ENCODE peak calls at places on chromosomes 4 and X, in ten cellular contexts. A, M, W, G, Y, B, O, R, H and E are unnamed samples.

GRCh38 chr4:56976283-56976877 is 1.0 kb downstream of the NOA1 start:
- DNase-seq in A (peak; percentile 11), M (no peak), W (peak; percentile 20), G (no peak), Y (no peak), B (no peak), O (peak; percentile 26), R (no peak), H (no peak), E (peak; percentile 13)

GRCh38 chr4:3523146-3523627 is 9.0 kb downstream of the LRPAP1 start:
- DNase-seq in A (no peak), M (no peak), W (no peak), G (no peak), Y (no peak), B (no peak), O (no peak), R (no peak), H (peak; percentile 2), E (no peak)

GRCh38 chrX:6015423-6015822 is 213.2 kb downstream of the NLGN4X start:
- DNase-seq in A (no peak), M (no peak), W (no peak), G (no peak), Y (no peak), B (no peak), O (no peak), R (no peak), H (no peak), E (no peak)

GRCh38 chr4:26999689-27000088 is 139.0 kb downstream of the STIM2 start:
- DNase-seq in A (no peak), M (no peak), W (no peak), G (no peak), Y (no peak), B (no peak), O (no peak), R (no peak), H (no peak), E (no peak)

GRCh38 chrX:154595559-154595958 is 10.6 kb downstream of the CTAG1A start:
- DNase-seq in A (no peak), M (no peak), W (no peak), G (no peak), Y (no peak), B (no peak), O (no peak), R (no peak), H (no peak), E (no peak)

GRCh38 chr4:17494258-17494657 is 17.6 kb downstream of the QDPR start:
- DNase-seq in A (peak; percentile 71), M (no peak), W (peak; percentile 57), G (no peak), Y (no peak), B (no peak), O (no peak), R (no peak), H (no peak), E (peak; percentile 71)

GRCh38 chrX:124117325-124117724 is 155.8 kb downstream of the STAG2 start:
- DNase-seq in A (no peak), M (no peak), W (no peak), G (no peak), Y (no peak), B (no peak), O (no peak), R (no peak), H (no peak), E (no peak)

GRCh38 chr4:39166670-39167069 is 15.7 kb upstream of the WDR19 start:
- DNase-seq in A (no peak), M (no peak), W (no peak), G (no peak), Y (no peak), B (no peak), O (no peak), R (no peak), H (no peak), E (no peak)

DNA sequence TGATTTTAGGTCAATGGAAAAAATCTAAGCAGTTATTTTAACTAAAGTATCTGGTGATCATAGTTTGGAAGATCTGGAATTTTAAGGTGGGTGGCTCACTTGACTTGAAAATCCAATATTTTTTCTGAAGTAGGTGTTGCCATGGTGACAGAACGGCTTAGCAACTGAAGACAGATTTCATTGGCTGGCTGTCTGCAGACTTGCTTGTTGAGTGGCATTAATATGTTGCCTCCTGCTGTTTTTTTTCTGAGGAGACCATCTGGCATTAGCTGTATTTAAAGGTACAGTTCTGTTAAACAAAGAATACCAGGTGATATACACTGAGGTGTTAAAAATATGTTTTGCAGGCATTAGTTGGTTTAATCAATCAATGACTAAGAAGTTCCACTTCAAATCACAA is 19.8 kb downstream of the CPE start:
- DNase-seq in A (peak; percentile 97), M (no peak), W (peak; percentile 20), G (peak; percentile 12), Y (no peak), B (peak; percentile 35), O (peak; percentile 67), R (no peak), H (no peak), E (peak; percentile 21)
- H3K4me3 ChIP-seq in A (no peak overlapping the region), M (no peak overlapping the region), W (no peak overlapping the region), G (no peak overlapping the region), Y (no peak overlapping the region), B (no peak overlapping the region), O (no peak overlapping the region), R (no peak overlapping the region), H (no peak overlapping the region), E (no peak overlapping the region)

GRCh38 chr4:6442555-6442954 is 29.9 kb downstream of the PPP2R2C start:
- DNase-seq in A (no peak), M (no peak), W (no peak), G (no peak), Y (no peak), B (no peak), O (no peak), R (no peak), H (no peak), E (no peak)

GRCh38 chr4:6440506-6441201 is 31.8 kb downstream of the PPP2R2C start:
- DNase-seq in A (no peak), M (no peak), W (no peak), G (no peak), Y (no peak), B (no peak), O (no peak), R (no peak), H (no peak), E (no peak)

GRCh38 chr4:6441758-6442157 is 30.7 kb downstream of the PPP2R2C start:
- DNase-seq in A (no peak), M (no peak), W (no peak), G (no peak), Y (no peak), B (no peak), O (no peak), R (no peak), H (no peak), E (no peak)

GRCh38 chr4:6439120-6439757 is 33.2 kb downstream of the PPP2R2C start:
- DNase-seq in A (no peak), M (no peak), W (no peak), G (no peak), Y (no peak), B (no peak), O (no peak), R (no peak), H (no peak), E (no peak)

DNA sequence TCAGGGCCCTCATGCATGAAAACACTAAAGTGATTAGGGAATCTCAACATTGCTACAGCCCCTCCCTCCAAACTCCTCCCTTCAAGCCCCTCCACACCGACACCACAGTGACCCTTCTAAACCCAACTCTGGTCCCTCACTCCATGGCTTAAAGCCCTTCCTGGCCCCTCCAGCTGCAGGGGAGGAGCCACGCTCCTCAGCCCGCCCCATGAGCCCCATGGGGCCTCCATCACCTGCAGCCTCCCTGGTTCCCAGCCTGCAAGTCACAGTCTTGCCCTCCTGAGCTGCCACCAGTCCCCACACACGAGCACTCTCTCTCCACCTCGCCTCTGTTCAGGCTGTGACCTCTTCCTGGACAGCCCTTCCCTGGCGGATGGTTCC is 31.2 kb downstream of the PPP2R2C start:
- DNase-seq in A (no peak), M (no peak), W (no peak), G (no peak), Y (no peak), B (no peak), O (no peak), R (no peak), H (no peak), E (no peak)
- TF ChIP-seq CTCF in A (no peak), M (no peak), W (no peak), G (no peak), Y (no peak), B (no peak), O (no peak), R (no peak), H (no peak), E (no peak)

DNA sequence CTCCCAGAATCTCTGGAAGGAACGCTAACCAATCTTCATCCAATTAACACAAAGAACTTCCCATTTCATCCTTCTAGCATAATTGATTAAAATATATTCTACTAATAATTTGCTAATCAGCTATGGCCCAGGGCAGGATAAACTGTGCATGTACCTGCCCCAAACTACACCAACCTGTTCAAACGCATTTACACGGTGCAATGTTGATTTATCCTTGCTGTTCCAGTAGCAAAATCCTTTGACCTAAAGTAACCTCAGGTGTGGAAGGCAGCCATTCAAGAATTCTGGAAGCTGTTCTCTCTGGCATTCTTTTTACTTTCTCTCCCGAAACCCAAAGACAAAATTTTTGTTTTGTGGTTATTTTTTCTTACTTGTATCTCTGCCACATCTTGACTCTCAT is 309.4 kb downstream of the ZNF674 start:
- DNase-seq in A (no peak), M (no peak), W (no peak), G (no peak), Y (no peak), B (no peak), O (no peak), R (no peak), H (no peak), E (peak; percentile 15)
- H3K4me3 ChIP-seq in A (no peak overlapping the region), M (no peak overlapping the region), W (no peak overlapping the region), G (no peak overlapping the region), Y (no peak overlapping the region), B (no peak overlapping the region), O (no peak overlapping the region), R (no peak overlapping the region), H (no peak overlapping the region), E (no peak overlapping the region)

GRCh38 chr4:2006956-2007653 is 1.7 kb downstream of the NELFA start:
- DNase-seq in A (no peak), M (no peak), W (no peak), G (no peak), Y (no peak), B (no peak), O (no peak), R (no peak), H (no peak), E (no peak)

GRCh38 chr4:2007804-2008670 is 737 bp downstream of the NELFA start:
- DNase-seq in A (peak; percentile 17), M (no peak), W (peak; percentile 71), G (no peak), Y (no peak), B (peak; percentile 47), O (peak; percentile 30), R (no peak), H (no peak), E (no peak)

GRCh38 chr4:2008921-2009650 is at the start of gene NELFA:
- DNase-seq in A (peak; percentile 94), M (peak; percentile 90), W (peak; percentile 85), G (peak; percentile 95), Y (peak; percentile 53), B (peak; percentile 99), O (peak; percentile 99), R (peak; percentile 95), H (peak; percentile 63), E (peak; percentile 98)

GRCh38 chr4:2009651-2010233 is 968 bp upstream of the NELFA start:
- DNase-seq in A (peak; percentile 46), M (no peak), W (no peak), G (peak; percentile 79), Y (no peak), B (peak; percentile 70), O (peak; percentile 78), R (no peak), H (no peak), E (peak; percentile 54)

DNA sequence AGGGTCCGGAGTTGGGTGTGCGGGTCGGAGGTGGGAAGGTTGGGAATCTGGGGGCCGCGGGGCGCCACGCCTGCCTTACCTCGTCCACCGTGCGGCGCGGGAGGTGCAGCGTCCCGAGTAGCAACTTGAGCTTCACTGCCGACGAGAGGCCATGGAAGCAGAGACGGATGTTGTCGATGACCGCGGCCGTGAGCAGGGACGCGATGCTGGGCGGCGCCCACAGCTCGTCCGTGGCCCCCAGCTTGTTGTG is 178 bp downstream of the NELFA start:
- DNase-seq in A (no peak), M (no peak), W (no peak), G (no peak), Y (no peak), B (no peak), O (peak; percentile 48), R (no peak), H (no peak), E (no peak)
- TF ChIP-seq CTCF in A (peak; percentile 6), M (no peak), W (no peak), G (no peak), Y (no peak), B (no peak), O (no peak), R (no peak), H (no peak), E (no peak)